ENCODE peak calls at places on chromosome 12, in five cellular contexts. R, G, O, W and V are unnamed samples.

GRCh38 chr12:107992870-107993451 is 136.1 kb upstream of the WSCD2 start:
- DNase-seq in R (no peak), G (peak; percentile 18), O (no peak), W (peak; percentile 39), V (no peak)

GRCh38 chr12:120101182-120101581 is 15.4 kb downstream of the RAB35 start:
- DNase-seq in R (peak; percentile 51), G (no peak), O (no peak), W (no peak), V (peak; percentile 37)

GRCh38 chr12:68784015-68784414 is 24.0 kb upstream of the MDM2 start:
- DNase-seq in R (no peak), G (no peak), O (no peak), W (no peak), V (no peak)

GRCh38 chr12:122001379-122002209 is 20.1 kb upstream of the BCL7A start:
- DNase-seq in R (no peak), G (no peak), O (no peak), W (no peak), V (no peak)

GRCh38 chr12:122793685-122794106 is 19.3 kb downstream of the CCDC62 start:
- DNase-seq in R (no peak), G (peak; percentile 69), O (no peak), W (no peak), V (no peak)

GRCh38 chr12:65993173-65993572 is 137.4 kb downstream of the LLPH start:
- DNase-seq in R (no peak), G (no peak), O (no peak), W (no peak), V (no peak)

GRCh38 chr12:89999699-90000505 is 291.3 kb upstream of the ATP2B1 start:
- DNase-seq in R (no peak), G (peak; percentile 65), O (no peak), W (no peak), V (no peak)

GRCh38 chr12:22083167-22083566 is 37.1 kb downstream of the CMAS start:
- DNase-seq in R (no peak), G (peak; percentile 35), O (no peak), W (no peak), V (no peak)

GRCh38 chr12:57891639-57892228 is 45.2 kb upstream of the CTDSP2 start:
- DNase-seq in R (no peak), G (no peak), O (no peak), W (no peak), V (no peak)

GRCh38 chr12:12191008-12191407 is 75.8 kb downstream of the LRP6 start:
- DNase-seq in R (no peak), G (no peak), O (no peak), W (no peak), V (no peak)

GRCh38 chr12:81245458-81245857 is 167.6 kb downstream of the ACSS3 start:
- DNase-seq in R (no peak), G (no peak), O (no peak), W (peak; percentile 3), V (no peak)

GRCh38 chr12:16076553-16076952 is 165.4 kb downstream of the DERA start:
- DNase-seq in R (no peak), G (peak; percentile 2), O (no peak), W (no peak), V (no peak)

GRCh38 chr12:64780531-64781373 is 21.5 kb upstream of the GNS start:
- DNase-seq in R (peak; percentile 26), G (no peak), O (peak; percentile 88), W (peak; percentile 88), V (peak; percentile 70)

GRCh38 chr12:31362115-31362758 is 36.3 kb upstream of the SINHCAF start:
- DNase-seq in R (no peak), G (no peak), O (peak; percentile 71), W (no peak), V (peak; percentile 58)

GRCh38 chr12:118307069-118307954 is 65.4 kb downstream of the TAOK3 start:
- DNase-seq in R (peak; percentile 10), G (peak; percentile 95), O (no peak), W (no peak), V (no peak)

GRCh38 chr12:83462419-83462818 is 775.7 kb downstream of the TMTC2 start:
- DNase-seq in R (no peak), G (no peak), O (no peak), W (no peak), V (no peak)

GRCh38 chr12:42590324-42590934 is 883 bp upstream of the PRICKLE1 start:
- DNase-seq in R (peak; percentile 27), G (no peak), O (no peak), W (peak; percentile 23), V (peak; percentile 12)

GRCh38 chr12:88299567-88300101 is 157.5 kb downstream of the TMTC3 start:
- DNase-seq in R (no peak), G (peak; percentile 98), O (no peak), W (no peak), V (no peak)

GRCh38 chr12:132398386-132398991 is 69.1 kb upstream of the GALNT9 start:
- DNase-seq in R (no peak), G (no peak), O (peak; percentile 59), W (no peak), V (no peak)

GRCh38 chr12:27104546-27104945 is 22.2 kb upstream of the C12orf71 start:
- DNase-seq in R (no peak), G (peak; percentile 59), O (no peak), W (no peak), V (no peak)

GRCh38 chr12:49565119-49565955 is 2.6 kb downstream of the MCRS1 start:
- DNase-seq in R (no peak), G (no peak), O (peak; percentile 63), W (no peak), V (no peak)

GRCh38 chr12:132248439-132249157 is 80.8 kb downstream of the GALNT9 start:
- DNase-seq in R (no peak), G (peak; percentile 36), O (peak; percentile 50), W (no peak), V (no peak)

GRCh38 chr12:28457785-28458184 is 267.5 kb downstream of the CCDC91 start:
- DNase-seq in R (no peak), G (no peak), O (no peak), W (no peak), V (no peak)

GRCh38 chr12:128613821-128614220 is 209.9 kb downstream of the SLC15A4 start:
- DNase-seq in R (no peak), G (no peak), O (no peak), W (no peak), V (no peak)

GRCh38 chr12:45336331-45336730 is 120.4 kb downstream of the ANO6 start:
- DNase-seq in R (no peak), G (peak; percentile 99), O (no peak), W (no peak), V (no peak)

GRCh38 chr12:116726749-116727148 is 11.1 kb downstream of the SPRING1 start:
- DNase-seq in R (no peak), G (no peak), O (no peak), W (no peak), V (no peak)

GRCh38 chr12:123763093-123763492 is 992 bp downstream of the DNAH10 start:
- DNase-seq in R (no peak), G (no peak), O (no peak), W (peak; percentile 35), V (peak; percentile 24)

GRCh38 chr12:56359851-56360767 is at the start of gene STAT2:
- DNase-seq in R (peak; percentile 98), G (peak; percentile 100), O (peak; percentile 100), W (peak; percentile 99), V (peak; percentile 99)
- TF ChIP-seq POLR2A in R (peak; percentile 33), G (peak; percentile 65), O (peak; percentile 62), W (peak; percentile 81), V (peak; percentile 89)

GRCh38 chr12:5512585-5512970 is 80.7 kb downstream of the NTF3 start:
- DNase-seq in R (no peak), G (no peak), O (no peak), W (no peak), V (no peak)

GRCh38 chr12:5513406-5513805 is 81.5 kb downstream of the NTF3 start:
- DNase-seq in R (no peak), G (no peak), O (no peak), W (no peak), V (no peak)

GRCh38 chr12:5510251-5510805 is 78.4 kb downstream of the NTF3 start:
- DNase-seq in R (no peak), G (no peak), O (no peak), W (no peak), V (no peak)

GRCh38 chr12:5511256-5511643 is 79.3 kb downstream of the NTF3 start:
- DNase-seq in R (no peak), G (no peak), O (no peak), W (no peak), V (no peak)

DNA sequence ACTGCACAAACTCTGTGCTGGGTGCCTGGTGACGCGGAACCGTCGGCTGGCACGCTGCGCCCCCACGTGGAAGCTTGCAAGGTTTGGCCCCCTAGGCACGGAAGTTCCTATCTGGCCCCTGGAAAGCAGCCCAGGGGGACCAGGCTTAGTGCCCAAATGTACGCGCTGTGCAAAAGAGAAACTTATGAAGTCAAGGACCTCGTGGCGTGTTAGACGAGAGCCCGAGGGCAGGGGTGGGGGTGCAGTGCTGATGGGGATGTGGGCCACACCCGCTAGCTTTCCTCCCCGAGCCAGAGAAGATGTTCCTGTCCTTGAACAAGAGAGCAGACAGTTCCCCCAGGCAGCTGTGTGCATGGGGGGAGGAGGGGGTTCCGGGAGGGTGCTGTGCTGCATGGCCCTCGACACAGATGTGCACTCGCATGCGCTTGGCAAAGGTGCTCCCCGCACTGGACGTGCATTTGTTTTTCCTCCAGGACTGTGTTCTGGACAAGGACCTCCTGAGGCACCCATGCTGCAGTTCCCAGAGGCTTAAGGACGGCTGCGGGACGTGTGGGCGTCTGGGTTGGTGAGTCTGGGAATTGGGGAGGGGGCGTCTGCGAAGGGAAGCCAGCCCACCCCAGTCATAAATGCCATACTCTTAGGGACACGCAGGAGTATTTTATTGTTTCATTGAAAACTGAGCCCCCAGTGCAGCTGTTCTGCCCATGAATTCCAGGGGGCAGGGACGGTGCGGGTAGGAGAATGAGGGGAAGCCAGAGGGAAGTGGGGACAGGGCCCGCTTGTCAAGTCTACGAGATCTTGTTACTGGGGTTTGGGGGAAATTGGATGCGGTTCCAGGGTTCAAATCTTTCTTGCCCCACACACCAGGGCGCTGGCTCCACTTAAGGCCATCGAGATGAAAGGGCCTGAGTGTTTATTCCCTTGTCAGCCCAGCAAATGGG is 80.0 kb downstream of the NTF3 start:
- DNase-seq in R (peak; percentile 84), G (peak; percentile 44), O (peak; percentile 81), W (peak; percentile 21), V (peak; percentile 34)
- H3K4me3 ChIP-seq in R (no peak overlapping the region), G (no peak overlapping the region), O (no peak overlapping the region), W (no peak overlapping the region), V (no peak overlapping the region)

GRCh38 chr12:9710584-9711375 is 22.1 kb downstream of the CLECL1 start:
- DNase-seq in R (no peak), G (no peak), O (no peak), W (no peak), V (no peak)
- H3K4me1 ChIP-seq in R (no peaks in the 10 kb centered on the region), G (no peaks in the 10 kb centered on the region), O (peaks cover 35% of the 10 kb centered on the region), W (no peaks in the 10 kb centered on the region), V (peaks cover 9% of the 10 kb centered on the region)

GRCh38 chr12:96194572-96194889 is 356 bp downstream of the ELK3 start:
- DNase-seq in R (no peak), G (no peak), O (no peak), W (no peak), V (no peak)

GRCh38 chr12:96194901-96195844 is 998 bp downstream of the ELK3 start:
- DNase-seq in R (peak; percentile 27), G (peak; percentile 91), O (peak; percentile 85), W (peak; percentile 43), V (peak; percentile 62)

GRCh38 chr12:96195845-96196451 is 1.8 kb downstream of the ELK3 start:
- DNase-seq in R (no peak), G (peak; percentile 74), O (peak; percentile 83), W (no peak), V (peak; percentile 26)

GRCh38 chr12:96192926-96193573 is 1.1 kb upstream of the ELK3 start:
- DNase-seq in R (no peak), G (no peak), O (no peak), W (no peak), V (no peak)

GRCh38 chr12:96193725-96194571 is at the start of gene ELK3:
- DNase-seq in R (peak; percentile 43), G (peak; percentile 72), O (peak; percentile 93), W (peak; percentile 55), V (peak; percentile 78)
- TF ChIP-seq POLR2A in R (no peak), G (peak; percentile 76), O (no peak), W (peak; percentile 37), V (peak; percentile 37)